ENCODE peak calls at places on chromosome 4, in seven cellular contexts. One of them, this sample, is unnamed.

GRCh38 chr4:41106081-41106480 is 108.3 kb downstream of the APBB2 start:
- DNase-seq in stomach: no peak
- DNase-seq in SW480: no peak
- DNase-seq in COR-L47: no peak
- DNase-seq in activated CD8-positive, alpha-beta memory T cell treated with anti-CD3 and anti-CD28 coated beads for 24 hours: no peak
- DNase-seq in GM13976: no peak
- DNase-seq in smooth muscle cell of the brain vasculature: no peak
- DNase-seq in this sample: no peak

GRCh38 chr4:160423879-160424451 is 1321.1 kb downstream of the RAPGEF2 start:
- DNase-seq in stomach: no peak
- DNase-seq in SW480: no peak
- DNase-seq in COR-L47: no peak
- DNase-seq in activated CD8-positive, alpha-beta memory T cell treated with anti-CD3 and anti-CD28 coated beads for 24 hours: no peak
- DNase-seq in GM13976: no peak
- DNase-seq in smooth muscle cell of the brain vasculature: no peak
- DNase-seq in this sample: no peak

GRCh38 chr4:93719552-93719951 is 109.0 kb upstream of the ATOH1 start:
- DNase-seq in stomach: no peak
- DNase-seq in SW480: no peak
- DNase-seq in COR-L47: no peak
- DNase-seq in activated CD8-positive, alpha-beta memory T cell treated with anti-CD3 and anti-CD28 coated beads for 24 hours: no peak
- DNase-seq in GM13976: no peak
- DNase-seq in smooth muscle cell of the brain vasculature: no peak
- DNase-seq in this sample: no peak

GRCh38 chr4:15670576-15670975 is 11.1 kb upstream of the FAM200B start:
- DNase-seq in stomach: no peak
- DNase-seq in SW480: no peak
- DNase-seq in COR-L47: no peak
- DNase-seq in activated CD8-positive, alpha-beta memory T cell treated with anti-CD3 and anti-CD28 coated beads for 24 hours: no peak
- DNase-seq in GM13976: no peak
- DNase-seq in smooth muscle cell of the brain vasculature: no peak
- DNase-seq in this sample: no peak

GRCh38 chr4:119300072-119300387 is 21.9 kb downstream of the FABP2 start:
- DNase-seq in stomach: peak; percentile 33
- DNase-seq in SW480: peak; percentile 1
- DNase-seq in COR-L47: no peak
- DNase-seq in activated CD8-positive, alpha-beta memory T cell treated with anti-CD3 and anti-CD28 coated beads for 24 hours: no peak
- DNase-seq in GM13976: no peak
- DNase-seq in smooth muscle cell of the brain vasculature: no peak
- DNase-seq in this sample: no peak

GRCh38 chr4:46329118-46329976 is 60.6 kb downstream of the GABRA2 start:
- DNase-seq in stomach: no peak
- DNase-seq in SW480: peak; percentile 51
- DNase-seq in COR-L47: peak; percentile 73
- DNase-seq in activated CD8-positive, alpha-beta memory T cell treated with anti-CD3 and anti-CD28 coated beads for 24 hours: no peak
- DNase-seq in GM13976: peak; percentile 1
- DNase-seq in smooth muscle cell of the brain vasculature: no peak
- DNase-seq in this sample: no peak

GRCh38 chr4:168832746-168833575 is 177.1 kb downstream of the CBR4 start:
- DNase-seq in stomach: peak; percentile 27
- DNase-seq in SW480: no peak
- DNase-seq in COR-L47: no peak
- DNase-seq in activated CD8-positive, alpha-beta memory T cell treated with anti-CD3 and anti-CD28 coated beads for 24 hours: no peak
- DNase-seq in GM13976: peak; percentile 30
- DNase-seq in smooth muscle cell of the brain vasculature: no peak
- DNase-seq in this sample: peak; percentile 10

GRCh38 chr4:21991050-21991449 is 42.5 kb upstream of the KCNIP4 start:
- DNase-seq in stomach: no peak
- DNase-seq in SW480: no peak
- DNase-seq in COR-L47: no peak
- DNase-seq in activated CD8-positive, alpha-beta memory T cell treated with anti-CD3 and anti-CD28 coated beads for 24 hours: no peak
- DNase-seq in GM13976: no peak
- DNase-seq in smooth muscle cell of the brain vasculature: no peak
- DNase-seq in this sample: no peak

GRCh38 chr4:79016878-79017277 is 77.6 kb upstream of the PAQR3 start:
- DNase-seq in stomach: no peak
- DNase-seq in SW480: no peak
- DNase-seq in COR-L47: no peak
- DNase-seq in activated CD8-positive, alpha-beta memory T cell treated with anti-CD3 and anti-CD28 coated beads for 24 hours: no peak
- DNase-seq in GM13976: no peak
- DNase-seq in smooth muscle cell of the brain vasculature: no peak
- DNase-seq in this sample: no peak

GRCh38 chr4:40804598-40804997 is 54.8 kb downstream of the NSUN7 start:
- DNase-seq in stomach: no peak
- DNase-seq in SW480: no peak
- DNase-seq in COR-L47: no peak
- DNase-seq in activated CD8-positive, alpha-beta memory T cell treated with anti-CD3 and anti-CD28 coated beads for 24 hours: no peak
- DNase-seq in GM13976: no peak
- DNase-seq in smooth muscle cell of the brain vasculature: no peak
- DNase-seq in this sample: no peak